ENCODE peak calls at places on chromosomes 4 and X, in four cellular contexts. Q, I, H and Y are unnamed samples.

GRCh38 chrX:103722505-103722904 is 11.8 kb downstream of the TMEM31 start:
- DNase-seq in Q (no peak), I (no peak), H (peak), Y (no peak)

GRCh38 chr4:123350191-123350544 is 46.4 kb upstream of the SPRY1 start:
- DNase-seq in Q (peak), I (peak), H (no peak), Y (no peak)

GRCh38 chr4:56995525-56995924 is 16.8 kb downstream of the POLR2B start:
- DNase-seq in Q (no peak), I (peak), H (peak), Y (no peak)

GRCh38 chr4:151681085-151681484 is 79.7 kb downstream of the GATB start:
- DNase-seq in Q (no peak), I (no peak), H (no peak), Y (no peak)

GRCh38 chr4:30283336-30283735 is 436.8 kb upstream of the PCDH7 start:
- DNase-seq in Q (no peak), I (no peak), H (no peak), Y (no peak)

GRCh38 chr4:86846921-86847320 is 2.3 kb downstream of the SLC10A6 start:
- DNase-seq in Q (no peak), I (no peak), H (no peak), Y (no peak)

GRCh38 chr4:2696423-2696822 is 59.7 kb downstream of the TNIP2 start:
- DNase-seq in Q (no peak), I (no peak), H (no peak), Y (peak)

GRCh38 chr4:27350161-27350560 is 489.5 kb downstream of the STIM2 start:
- DNase-seq in Q (no peak), I (no peak), H (no peak), Y (no peak)

GRCh38 chrX:130578906-130579305 is 177.1 kb downstream of the RBMX2 start:
- DNase-seq in Q (no peak), I (no peak), H (no peak), Y (no peak)

GRCh38 chr4:142043509-142043908 is 407.1 kb downstream of the IL15 start:
- DNase-seq in Q (no peak), I (no peak), H (peak), Y (no peak)

GRCh38 chr4:185209031-185209851 is at the start of gene SNX25:
- DNase-seq in Q (peak), I (peak), H (peak), Y (peak)
- TF ChIP-seq CTCF in Q (no peak), I (no peak), H (no peak), Y (no peak)

DNA sequence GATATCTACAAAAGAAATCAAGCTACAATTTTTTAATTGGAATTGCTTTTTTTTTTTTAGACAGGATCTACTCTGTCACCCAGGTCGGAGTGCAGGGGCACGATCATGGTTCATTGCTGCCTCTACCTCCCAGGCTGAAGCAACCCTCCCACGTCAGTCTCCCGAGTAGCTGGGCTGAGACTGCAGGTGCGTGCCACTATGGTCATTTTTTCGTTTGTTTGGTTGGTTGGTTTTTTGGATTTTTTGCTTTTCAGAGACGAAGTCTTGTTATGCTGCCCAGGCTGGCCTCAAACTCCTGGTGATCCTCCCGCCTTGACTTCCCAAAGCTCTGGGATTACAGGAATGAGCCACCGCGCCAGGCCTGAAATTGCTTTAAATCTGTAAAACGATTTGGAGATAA is 15.6 kb downstream of the RGN start:
- DNase-seq in Q (no peak), I (no peak), H (no peak), Y (no peak)
- TF ChIP-seq CTCF in Q (no peak), I (no peak), H (no peak), Y (no peak)

GRCh38 chr4:38760915-38761314 is 21.9 kb downstream of the TLR10 start:
- DNase-seq in Q (no peak), I (no peak), H (no peak), Y (peak)
- TF ChIP-seq CTCF in Q (no peak), I (no peak), H (no peak), Y (no peak)

GRCh38 chrX:135625995-135626394 is 87.4 kb upstream of the CT45A1 start:
- DNase-seq in Q (no peak), I (no peak), H (no peak), Y (no peak)
- TF ChIP-seq CTCF in Q (no peak), I (no peak), H (no peak), Y (no peak)